ENCODE peak calls at places on chromosomes 5 and 9, in four cellular contexts. One of them, this sample, is unnamed.

GRCh38 chr5:80069918-80070318 is 34.8 kb downstream of the THBS4 start:
- DNase-seq in GM23248: peak; percentile 33
- DNase-seq in aorta: no peak
- DNase-seq in mammary epithelial cell: no peak
- DNase-seq in this sample: no peak

GRCh38 chr5:179061025-179061424 is 852 bp downstream of the ZNF354C start:
- DNase-seq in GM23248: no peak
- DNase-seq in aorta: peak; percentile 52
- DNase-seq in mammary epithelial cell: no peak
- DNase-seq in this sample: no peak

GRCh38 chr9:131468031-131468430 is 34.7 kb upstream of the POMT1 start:
- DNase-seq in GM23248: no peak
- DNase-seq in aorta: no peak
- DNase-seq in mammary epithelial cell: no peak
- DNase-seq in this sample: no peak

GRCh38 chr5:173329370-173330150 is 1.3 kb upstream of the STC2 start:
- DNase-seq in GM23248: peak; percentile 59
- DNase-seq in aorta: no peak
- DNase-seq in mammary epithelial cell: no peak
- DNase-seq in this sample: no peak

GRCh38 chr5:158546748-158547147 is 553.0 kb downstream of the EBF1 start:
- DNase-seq in GM23248: peak; percentile 53
- DNase-seq in aorta: no peak
- DNase-seq in mammary epithelial cell: no peak
- DNase-seq in this sample: no peak

GRCh38 chr9:33445941-33446506 is 1.4 kb downstream of the AQP3 start:
- DNase-seq in GM23248: no peak
- DNase-seq in aorta: no peak
- DNase-seq in mammary epithelial cell: no peak
- DNase-seq in this sample: no peak

GRCh38 chr9:89312154-89312616 is 1.2 kb downstream of the CKS2 start:
- DNase-seq in GM23248: peak; percentile 58
- DNase-seq in aorta: no peak
- DNase-seq in mammary epithelial cell: peak; percentile 28
- DNase-seq in this sample: no peak

GRCh38 chr9:106862115-106862945 is 636 bp upstream of the ZNF462 start:
- DNase-seq in GM23248: peak; percentile 55
- DNase-seq in aorta: peak; percentile 47
- DNase-seq in mammary epithelial cell: peak; percentile 42
- DNase-seq in this sample: no peak

GRCh38 chr9:95175523-95175922 is 142.0 kb downstream of the FANCC start:
- DNase-seq in GM23248: no peak
- DNase-seq in aorta: no peak
- DNase-seq in mammary epithelial cell: no peak
- DNase-seq in this sample: no peak

GRCh38 chr5:115932991-115933390 is 29.3 kb upstream of the LVRN start:
- DNase-seq in GM23248: no peak
- DNase-seq in aorta: no peak
- DNase-seq in mammary epithelial cell: no peak
- DNase-seq in this sample: no peak

GRCh38 chr9:36091028-36091953 is 45.2 kb upstream of the GLIPR2 start:
- DNase-seq in GM23248: peak; percentile 62
- DNase-seq in aorta: no peak
- DNase-seq in mammary epithelial cell: no peak
- DNase-seq in this sample: no peak

GRCh38 chr5:1190915-1191314 is 10.5 kb upstream of the SLC6A19 start:
- DNase-seq in GM23248: no peak
- DNase-seq in aorta: no peak
- DNase-seq in mammary epithelial cell: no peak
- DNase-seq in this sample: no peak

GRCh38 chr5:81779125-81779934 is 28.4 kb upstream of the SSBP2 start:
- DNase-seq in GM23248: peak; percentile 66
- DNase-seq in aorta: peak; percentile 89
- DNase-seq in mammary epithelial cell: no peak
- DNase-seq in this sample: peak; percentile 41

GRCh38 chr5:140391732-140392131 is 9.9 kb upstream of the ANKHD1 start:
- DNase-seq in GM23248: no peak
- DNase-seq in aorta: no peak
- DNase-seq in mammary epithelial cell: no peak
- DNase-seq in this sample: no peak

GRCh38 chr9:126230692-126231091 is 95.9 kb upstream of the MVB12B start:
- DNase-seq in GM23248: no peak
- DNase-seq in aorta: no peak
- DNase-seq in mammary epithelial cell: no peak
- DNase-seq in this sample: no peak

GRCh38 chr5:28648108-28648507 is 1609.7 kb upstream of the CDH9 start:
- DNase-seq in GM23248: no peak
- DNase-seq in aorta: no peak
- DNase-seq in mammary epithelial cell: peak; percentile 15
- DNase-seq in this sample: no peak

GRCh38 chr9:95307538-95307937 is 10.0 kb downstream of the FANCC start:
- DNase-seq in GM23248: no peak
- DNase-seq in aorta: no peak
- DNase-seq in mammary epithelial cell: no peak
- DNase-seq in this sample: no peak

GRCh38 chr9:4080889-4081548 is 218.8 kb downstream of the GLIS3 start:
- DNase-seq in GM23248: no peak
- DNase-seq in aorta: no peak
- DNase-seq in mammary epithelial cell: no peak
- DNase-seq in this sample: no peak

GRCh38 chr5:68894673-68895072 is 199.1 kb upstream of the SLC30A5 start:
- DNase-seq in GM23248: no peak
- DNase-seq in aorta: no peak
- DNase-seq in mammary epithelial cell: peak; percentile 60
- DNase-seq in this sample: peak; percentile 14

GRCh38 chr5:175569701-175570100 is 88.2 kb upstream of the HRH2 start:
- DNase-seq in GM23248: no peak
- DNase-seq in aorta: no peak
- DNase-seq in mammary epithelial cell: no peak
- DNase-seq in this sample: no peak

GRCh38 chr9:110140276-110140675 is 67.7 kb downstream of the C9orf152 start:
- DNase-seq in GM23248: no peak
- DNase-seq in aorta: no peak
- DNase-seq in mammary epithelial cell: peak; percentile 24
- DNase-seq in this sample: no peak

GRCh38 chr5:135468541-135468940 is 16.4 kb upstream of the TIFAB start:
- DNase-seq in GM23248: no peak
- DNase-seq in aorta: no peak
- DNase-seq in mammary epithelial cell: no peak
- DNase-seq in this sample: no peak

GRCh38 chr5:178327446-178327845 is 94.8 kb upstream of the PHYKPL start:
- DNase-seq in GM23248: no peak
- DNase-seq in aorta: peak; percentile 23
- DNase-seq in mammary epithelial cell: no peak
- DNase-seq in this sample: no peak

GRCh38 chr5:172954277-172954676 is 4.9 kb upstream of the RPL26L1 start:
- DNase-seq in GM23248: no peak
- DNase-seq in aorta: no peak
- DNase-seq in mammary epithelial cell: no peak
- DNase-seq in this sample: no peak

GRCh38 chr5:113034182-113034773 is 57.7 kb downstream of the DCP2 start:
- DNase-seq in GM23248: peak; percentile 98
- DNase-seq in aorta: no peak
- DNase-seq in mammary epithelial cell: peak; percentile 65
- DNase-seq in this sample: no peak

GRCh38 chr5:9059920-9060691 is 485.8 kb downstream of the SEMA5A start:
- DNase-seq in GM23248: peak; percentile 99
- DNase-seq in aorta: peak; percentile 63
- DNase-seq in mammary epithelial cell: peak; percentile 97
- DNase-seq in this sample: no peak

GRCh38 chr5:140108093-140109049 is 5.5 kb upstream of the PURA start:
- DNase-seq in GM23248: peak; percentile 50
- DNase-seq in aorta: peak; percentile 57
- DNase-seq in mammary epithelial cell: no peak
- DNase-seq in this sample: peak; percentile 17

GRCh38 chr5:2849429-2849828 is 98.0 kb upstream of the IRX2 start:
- DNase-seq in GM23248: no peak
- DNase-seq in aorta: no peak
- DNase-seq in mammary epithelial cell: no peak
- DNase-seq in this sample: no peak

GRCh38 chr9:107174441-107174840 is 108.6 kb upstream of the RAD23B start:
- DNase-seq in GM23248: peak; percentile 70
- DNase-seq in aorta: no peak
- DNase-seq in mammary epithelial cell: no peak
- DNase-seq in this sample: no peak

GRCh38 chr9:126611592-126612328 is 2.0 kb upstream of the LMX1B start:
- DNase-seq in GM23248: peak; percentile 79
- DNase-seq in aorta: peak; percentile 74
- DNase-seq in mammary epithelial cell: peak; percentile 66
- DNase-seq in this sample: peak; percentile 48

GRCh38 chr9:127148014-127148413 is 25.6 kb upstream of the ANGPTL2 start:
- DNase-seq in GM23248: no peak
- DNase-seq in aorta: no peak
- DNase-seq in mammary epithelial cell: no peak
- DNase-seq in this sample: no peak

GRCh38 chr9:11086561-11086960 is 473.8 kb upstream of the PTPRD start:
- DNase-seq in GM23248: no peak
- DNase-seq in aorta: no peak
- DNase-seq in mammary epithelial cell: no peak
- DNase-seq in this sample: no peak

GRCh38 chr5:149297340-149298023 is 25.8 kb downstream of the AFAP1L1 start:
- DNase-seq in GM23248: no peak
- DNase-seq in aorta: no peak
- DNase-seq in mammary epithelial cell: peak; percentile 28
- DNase-seq in this sample: no peak
- H3K27ac ChIP-seq in GM23248: no peak overlapping the region
- H3K27ac ChIP-seq in aorta: no peak overlapping the region
- H3K27ac ChIP-seq in mammary epithelial cell: peak overlapping the region; percentile 92
- H3K27ac ChIP-seq in this sample: no peak overlapping the region

GRCh38 chr9:15178621-15179020 is 128.4 kb downstream of the TTC39B start:
- DNase-seq in GM23248: no peak
- DNase-seq in aorta: no peak
- DNase-seq in mammary epithelial cell: no peak
- DNase-seq in this sample: no peak
- H3K27ac ChIP-seq in GM23248: no peak overlapping the region
- H3K27ac ChIP-seq in aorta: no peak overlapping the region
- H3K27ac ChIP-seq in mammary epithelial cell: no peak overlapping the region
- H3K27ac ChIP-seq in this sample: no peak overlapping the region

DNA sequence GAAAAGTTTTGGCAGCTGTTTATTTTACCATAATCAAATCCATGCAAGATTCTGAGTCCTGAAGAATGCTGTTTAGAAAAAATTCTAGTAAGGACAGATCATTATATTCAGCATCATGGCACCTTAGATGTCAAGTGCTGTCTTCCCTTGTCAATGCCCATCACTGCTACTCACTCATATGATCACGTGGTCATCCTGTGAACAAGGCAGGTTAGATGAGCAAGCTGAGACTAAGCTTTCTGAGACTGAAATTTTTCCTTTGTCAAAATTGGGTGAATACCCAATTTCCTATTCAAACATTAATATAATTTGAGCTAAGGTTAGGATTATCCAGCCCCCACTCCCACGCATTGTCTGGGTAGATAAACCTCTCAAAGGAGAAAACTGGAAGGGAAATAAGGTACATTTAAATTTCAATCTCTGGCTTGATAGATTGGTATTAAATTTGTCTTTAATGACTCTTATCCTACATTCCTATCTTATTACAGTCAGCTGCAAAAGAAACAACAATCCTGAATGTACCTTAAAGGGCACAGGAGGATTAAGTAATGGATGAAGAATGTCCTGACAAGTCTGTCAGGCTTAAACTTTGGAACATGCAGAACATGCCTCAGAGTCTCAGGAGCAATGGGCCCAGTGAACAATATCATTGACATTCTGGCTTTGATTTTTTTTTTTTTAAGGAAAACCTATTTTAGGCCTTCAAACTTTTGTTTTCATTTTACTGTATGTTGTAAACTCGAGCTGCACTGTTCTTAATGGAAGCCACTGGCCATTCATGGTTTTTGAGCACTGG is 148.7 kb upstream of the RANBP3L start:
- DNase-seq in GM23248: peak; percentile 23
- DNase-seq in aorta: no peak
- DNase-seq in mammary epithelial cell: peak; percentile 61
- DNase-seq in this sample: no peak
- H3K27ac ChIP-seq in GM23248: no peak overlapping the region
- H3K27ac ChIP-seq in aorta: no peak overlapping the region
- H3K27ac ChIP-seq in mammary epithelial cell: peak overlapping the region; percentile 65
- H3K27ac ChIP-seq in this sample: no peak overlapping the region

GRCh38 chr9:136720887-136721338 is 8.5 kb downstream of the DIPK1B start:
- DNase-seq in GM23248: no peak
- DNase-seq in aorta: no peak
- DNase-seq in mammary epithelial cell: no peak
- DNase-seq in this sample: no peak

GRCh38 chr9:136723362-136723976 is 11.1 kb downstream of the DIPK1B start:
- DNase-seq in GM23248: no peak
- DNase-seq in aorta: no peak
- DNase-seq in mammary epithelial cell: no peak
- DNase-seq in this sample: no peak

GRCh38 chr9:136721339-136722092 is 9.1 kb downstream of the DIPK1B start:
- DNase-seq in GM23248: peak; percentile 95
- DNase-seq in aorta: no peak
- DNase-seq in mammary epithelial cell: peak; percentile 71
- DNase-seq in this sample: no peak

GRCh38 chr9:136722969-136723356 is 10.6 kb downstream of the DIPK1B start:
- DNase-seq in GM23248: no peak
- DNase-seq in aorta: no peak
- DNase-seq in mammary epithelial cell: no peak
- DNase-seq in this sample: no peak

DNA sequence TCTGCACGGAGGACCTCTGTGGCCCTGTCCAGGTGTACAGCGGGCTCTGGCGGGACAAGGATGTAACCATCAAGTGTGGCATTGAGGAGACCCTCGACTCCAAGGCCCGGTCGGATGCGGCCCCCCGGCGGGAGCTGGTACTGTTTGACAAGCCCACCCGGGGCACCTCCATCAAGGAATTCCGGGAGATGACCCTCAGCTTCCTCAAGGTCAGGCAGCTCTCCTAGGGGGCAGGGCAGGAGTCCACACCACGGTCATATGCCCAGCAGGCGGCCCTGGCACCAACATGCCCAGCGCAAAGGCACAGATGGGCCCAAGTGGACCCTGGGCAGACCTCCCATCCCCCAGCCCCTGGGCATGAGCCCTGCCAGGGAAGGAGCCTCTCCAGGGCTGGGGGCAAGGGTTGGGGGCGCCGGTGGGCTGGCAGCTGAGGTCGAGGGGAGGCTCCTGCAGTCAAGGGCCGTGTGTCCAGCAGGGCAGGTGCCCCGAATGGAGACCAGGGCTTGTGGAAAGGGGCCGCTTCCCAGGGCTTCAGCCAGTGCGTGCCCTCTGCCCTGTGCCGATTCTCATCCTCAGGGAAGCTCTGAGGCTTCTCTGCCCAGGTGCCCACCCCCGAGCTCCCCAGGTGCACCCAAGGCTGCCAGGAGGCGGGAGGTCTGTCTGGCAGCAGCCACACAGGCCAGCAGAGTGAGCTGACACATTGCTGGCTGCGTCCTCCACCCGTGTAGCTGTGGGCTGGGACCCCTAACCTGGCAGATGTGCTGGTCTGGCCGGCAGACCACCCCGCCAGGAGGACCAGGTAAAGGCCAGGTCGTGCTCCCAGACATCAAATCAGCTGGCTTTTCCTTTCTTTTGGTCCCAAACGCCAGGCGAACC is 10.0 kb downstream of the DIPK1B start:
- DNase-seq in GM23248: no peak
- DNase-seq in aorta: no peak
- DNase-seq in mammary epithelial cell: no peak
- DNase-seq in this sample: no peak
- H3K27ac ChIP-seq in GM23248: no peak overlapping the region
- H3K27ac ChIP-seq in aorta: no peak overlapping the region
- H3K27ac ChIP-seq in mammary epithelial cell: no peak overlapping the region
- H3K27ac ChIP-seq in this sample: no peak overlapping the region